ENCODE peak calls at places on chromosome 15, in seven cellular contexts. One of them, this sample, is unnamed.

GRCh38 chr15:95853350-95853749 is 477.1 kb upstream of the NR2F2 start:
- DNase-seq in choroid plexus epithelial cell: peak; percentile 71
- DNase-seq in body of pancreas: no peak
- DNase-seq in keratinocyte: no peak
- DNase-seq in stomach: no peak
- DNase-seq in SK-N-SH: no peak
- DNase-seq in fibroblast of lung: peak; percentile 80
- DNase-seq in this sample: no peak

GRCh38 chr15:99504823-99505551 is 60.8 kb upstream of the MEF2A start:
- DNase-seq in stomach: no peak
- DNase-seq in SK-N-SH: no peak
- DNase-seq in fibroblast of lung: peak; percentile 24
- DNase-seq in choroid plexus epithelial cell: peak; percentile 50
- DNase-seq in body of pancreas: no peak
- DNase-seq in keratinocyte: no peak
- DNase-seq in this sample: no peak

GRCh38 chr15:23648920-23649515 is 1.4 kb upstream of the MAGEL2 start:
- DNase-seq in fibroblast of lung: peak; percentile 17
- DNase-seq in keratinocyte: no peak
- DNase-seq in choroid plexus epithelial cell: peak; percentile 2
- DNase-seq in stomach: peak; percentile 48
- DNase-seq in body of pancreas: peak; percentile 69
- DNase-seq in SK-N-SH: peak; percentile 60
- DNase-seq in this sample: no peak

GRCh38 chr15:51806123-51806522 is 23.3 kb upstream of the TMOD3 start:
- DNase-seq in body of pancreas: no peak
- DNase-seq in SK-N-SH: no peak
- DNase-seq in choroid plexus epithelial cell: no peak
- DNase-seq in fibroblast of lung: no peak
- DNase-seq in stomach: no peak
- DNase-seq in keratinocyte: no peak
- DNase-seq in this sample: no peak

GRCh38 chr15:92886815-92887214 is 13.3 kb upstream of the CHD2 start:
- DNase-seq in choroid plexus epithelial cell: no peak
- DNase-seq in body of pancreas: no peak
- DNase-seq in SK-N-SH: no peak
- DNase-seq in stomach: no peak
- DNase-seq in fibroblast of lung: no peak
- DNase-seq in keratinocyte: no peak
- DNase-seq in this sample: no peak

GRCh38 chr15:57146394-57147140 is 228.1 kb downstream of the TCF12 start:
- DNase-seq in stomach: no peak
- DNase-seq in fibroblast of lung: peak; percentile 86
- DNase-seq in keratinocyte: no peak
- DNase-seq in body of pancreas: no peak
- DNase-seq in choroid plexus epithelial cell: peak; percentile 81
- DNase-seq in SK-N-SH: peak; percentile 21
- DNase-seq in this sample: peak; percentile 42

GRCh38 chr15:40029979-40030893 is 8.7 kb downstream of the SRP14 start:
- DNase-seq in SK-N-SH: no peak
- DNase-seq in stomach: no peak
- DNase-seq in fibroblast of lung: peak; percentile 28
- DNase-seq in keratinocyte: no peak
- DNase-seq in choroid plexus epithelial cell: peak; percentile 63
- DNase-seq in body of pancreas: peak; percentile 59
- DNase-seq in this sample: no peak

GRCh38 chr15:90362936-90363212 is 10.8 kb downstream of the ZNF774 start:
- DNase-seq in body of pancreas: no peak
- DNase-seq in keratinocyte: no peak
- DNase-seq in choroid plexus epithelial cell: peak; percentile 91
- DNase-seq in fibroblast of lung: peak; percentile 90
- DNase-seq in SK-N-SH: no peak
- DNase-seq in stomach: no peak
- DNase-seq in this sample: no peak

GRCh38 chr15:63430766-63431451 is 49.3 kb upstream of the CA12 start:
- DNase-seq in SK-N-SH: no peak
- DNase-seq in body of pancreas: no peak
- DNase-seq in fibroblast of lung: peak; percentile 18
- DNase-seq in stomach: no peak
- DNase-seq in choroid plexus epithelial cell: no peak
- DNase-seq in keratinocyte: no peak
- DNase-seq in this sample: no peak

GRCh38 chr15:90902996-90903732 is at the start of gene MAN2A2:
- DNase-seq in SK-N-SH: peak; percentile 82
- DNase-seq in fibroblast of lung: peak; percentile 19
- DNase-seq in keratinocyte: no peak
- DNase-seq in stomach: peak; percentile 85
- DNase-seq in body of pancreas: peak; percentile 90
- DNase-seq in choroid plexus epithelial cell: peak; percentile 20
- DNase-seq in this sample: peak; percentile 82

GRCh38 chr15:66067687-66068086 is 185.9 kb downstream of the MEGF11 start:
- DNase-seq in SK-N-SH: no peak
- DNase-seq in choroid plexus epithelial cell: no peak
- DNase-seq in body of pancreas: no peak
- DNase-seq in fibroblast of lung: no peak
- DNase-seq in stomach: no peak
- DNase-seq in keratinocyte: no peak
- DNase-seq in this sample: no peak

GRCh38 chr15:90230071-90230494 is 3.7 kb downstream of the CIB1 start:
- DNase-seq in choroid plexus epithelial cell: no peak
- DNase-seq in stomach: peak; percentile 83
- DNase-seq in fibroblast of lung: no peak
- DNase-seq in body of pancreas: peak; percentile 94
- DNase-seq in SK-N-SH: no peak
- DNase-seq in keratinocyte: no peak
- DNase-seq in this sample: peak; percentile 89

GRCh38 chr15:40754574-40754882 is 526 bp downstream of the RMDN3 start:
- DNase-seq in keratinocyte: no peak
- DNase-seq in SK-N-SH: peak; percentile 41
- DNase-seq in choroid plexus epithelial cell: peak; percentile 30
- DNase-seq in body of pancreas: peak; percentile 46
- DNase-seq in stomach: peak; percentile 45
- DNase-seq in fibroblast of lung: no peak
- DNase-seq in this sample: no peak

GRCh38 chr15:58283302-58283701 is 145.1 kb downstream of the AQP9 start:
- DNase-seq in body of pancreas: no peak
- DNase-seq in fibroblast of lung: no peak
- DNase-seq in keratinocyte: no peak
- DNase-seq in SK-N-SH: no peak
- DNase-seq in choroid plexus epithelial cell: no peak
- DNase-seq in stomach: no peak
- DNase-seq in this sample: no peak

GRCh38 chr15:68210821-68211655 is 5.9 kb upstream of the CALML4 start:
- DNase-seq in SK-N-SH: peak; percentile 94
- DNase-seq in body of pancreas: peak; percentile 62
- DNase-seq in choroid plexus epithelial cell: peak; percentile 65
- DNase-seq in stomach: peak; percentile 56
- DNase-seq in keratinocyte: no peak
- DNase-seq in fibroblast of lung: peak; percentile 37
- DNase-seq in this sample: no peak

GRCh38 chr15:74642328-74642723 is 26.7 kb downstream of the CLK3 start:
- DNase-seq in choroid plexus epithelial cell: no peak
- DNase-seq in body of pancreas: peak; percentile 41
- DNase-seq in keratinocyte: no peak
- DNase-seq in SK-N-SH: no peak
- DNase-seq in stomach: peak; percentile 46
- DNase-seq in fibroblast of lung: no peak
- DNase-seq in this sample: peak; percentile 79

GRCh38 chr15:85329561-85330421 is 50.6 kb upstream of the AKAP13 start:
- DNase-seq in keratinocyte: no peak
- DNase-seq in choroid plexus epithelial cell: peak; percentile 83
- DNase-seq in stomach: no peak
- DNase-seq in SK-N-SH: peak; percentile 48
- DNase-seq in fibroblast of lung: peak; percentile 85
- DNase-seq in body of pancreas: peak; percentile 51
- DNase-seq in this sample: no peak
- H3K4me3 ChIP-seq in keratinocyte: no peak overlapping the region
- H3K4me3 ChIP-seq in choroid plexus epithelial cell: peak overlapping the region; percentile 54
- H3K4me3 ChIP-seq in stomach: peak overlapping the region; percentile 44
- H3K4me3 ChIP-seq in SK-N-SH: peak overlapping the region; percentile 30
- H3K4me3 ChIP-seq in fibroblast of lung: peak overlapping the region; percentile 62
- H3K4me3 ChIP-seq in body of pancreas: no peak overlapping the region
- H3K4me3 ChIP-seq in this sample: no peak overlapping the region

GRCh38 chr15:43775411-43775965 is 1.3 kb downstream of the ELL3 start:
- DNase-seq in SK-N-SH: peak; percentile 52
- DNase-seq in keratinocyte: peak; percentile 74
- DNase-seq in stomach: peak; percentile 67
- DNase-seq in fibroblast of lung: peak; percentile 30
- DNase-seq in choroid plexus epithelial cell: no peak
- DNase-seq in body of pancreas: peak; percentile 81
- DNase-seq in this sample: peak; percentile 95
- H3K4me3 ChIP-seq in SK-N-SH: no peak overlapping the region
- H3K4me3 ChIP-seq in keratinocyte: peak overlapping the region; percentile 48
- H3K4me3 ChIP-seq in stomach: no peak overlapping the region
- H3K4me3 ChIP-seq in fibroblast of lung: no peak overlapping the region
- H3K4me3 ChIP-seq in choroid plexus epithelial cell: no peak overlapping the region
- H3K4me3 ChIP-seq in body of pancreas: no peak overlapping the region
- H3K4me3 ChIP-seq in this sample: peak overlapping the region; percentile 98

GRCh38 chr15:84715442-84716035 is 400 bp downstream of the SEC11A start:
- DNase-seq in stomach: peak; percentile 32
- DNase-seq in keratinocyte: no peak
- DNase-seq in choroid plexus epithelial cell: peak; percentile 44
- DNase-seq in fibroblast of lung: peak; percentile 30
- DNase-seq in SK-N-SH: peak; percentile 27
- DNase-seq in body of pancreas: peak; percentile 31
- DNase-seq in this sample: no peak

GRCh38 chr15:84716036-84716732 is at the start of gene SEC11A:
- DNase-seq in body of pancreas: peak; percentile 95
- DNase-seq in stomach: peak; percentile 97
- DNase-seq in SK-N-SH: peak; percentile 97
- DNase-seq in choroid plexus epithelial cell: peak; percentile 91
- DNase-seq in fibroblast of lung: peak; percentile 94
- DNase-seq in keratinocyte: peak; percentile 62
- DNase-seq in this sample: peak; percentile 89

GRCh38 chr15:84714816-84715215 is 1.1 kb downstream of the SEC11A start:
- DNase-seq in body of pancreas: no peak
- DNase-seq in SK-N-SH: no peak
- DNase-seq in fibroblast of lung: no peak
- DNase-seq in stomach: no peak
- DNase-seq in keratinocyte: no peak
- DNase-seq in choroid plexus epithelial cell: no peak
- DNase-seq in this sample: no peak

GRCh38 chr15:84714372-84714771 is 1.6 kb downstream of the SEC11A start:
- DNase-seq in keratinocyte: no peak
- DNase-seq in body of pancreas: no peak
- DNase-seq in choroid plexus epithelial cell: no peak
- DNase-seq in stomach: no peak
- DNase-seq in fibroblast of lung: no peak
- DNase-seq in SK-N-SH: no peak
- DNase-seq in this sample: no peak
- H3K4me3 ChIP-seq in keratinocyte: peak overlapping the region; percentile 96
- H3K4me3 ChIP-seq in body of pancreas: no peak overlapping the region
- H3K4me3 ChIP-seq in choroid plexus epithelial cell: peak overlapping the region; percentile 97
- H3K4me3 ChIP-seq in stomach: no peak overlapping the region
- H3K4me3 ChIP-seq in fibroblast of lung: peak overlapping the region; percentile 94
- H3K4me3 ChIP-seq in SK-N-SH: peak overlapping the region; percentile 90
- H3K4me3 ChIP-seq in this sample: peak overlapping the region; percentile 99

DNA sequence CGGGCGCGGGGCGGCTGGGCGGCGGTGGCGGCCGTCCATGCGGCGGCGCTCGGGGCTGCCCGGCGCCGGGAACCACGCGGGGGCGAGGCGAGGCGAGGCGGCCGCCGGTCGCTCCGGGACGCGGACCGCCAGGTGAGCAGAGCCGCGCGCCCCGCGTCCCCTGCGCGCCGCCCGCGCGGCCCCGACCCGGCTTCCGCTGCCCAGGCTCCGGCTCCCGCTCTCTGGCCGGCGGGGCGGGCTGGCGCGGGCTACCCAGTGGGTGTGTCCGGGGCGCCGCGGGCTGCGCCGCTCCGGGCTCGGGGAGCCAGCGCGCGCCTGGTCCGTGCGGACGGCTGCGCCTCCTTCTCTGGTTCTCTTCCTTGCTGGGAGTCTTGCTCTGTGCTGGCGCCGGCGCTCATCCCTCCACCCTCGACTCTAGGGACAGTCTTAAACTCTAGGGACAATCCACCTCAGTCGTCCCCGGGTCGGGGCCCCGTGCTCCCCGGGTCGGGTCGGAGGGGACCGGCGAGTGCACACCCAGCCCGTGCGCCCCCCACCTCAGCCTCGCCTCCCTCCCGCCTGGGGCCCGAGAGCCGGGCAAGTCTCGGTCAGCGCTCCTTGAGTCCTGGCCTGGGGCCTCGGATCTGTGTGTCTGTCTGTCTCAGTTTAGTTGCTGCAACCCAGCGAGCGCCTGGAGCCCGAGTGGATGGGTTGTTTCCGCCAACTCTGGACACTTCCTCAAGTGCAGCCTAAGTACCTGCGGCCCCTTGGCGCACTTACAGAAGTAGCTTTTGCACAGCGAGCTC is 488 bp downstream of the THSD4 start:
- DNase-seq in fibroblast of lung: peak; percentile 59
- DNase-seq in choroid plexus epithelial cell: peak; percentile 69
- DNase-seq in body of pancreas: peak; percentile 53
- DNase-seq in keratinocyte: no peak
- DNase-seq in stomach: peak; percentile 66
- DNase-seq in SK-N-SH: peak; percentile 83
- DNase-seq in this sample: no peak
- H3K4me3 ChIP-seq in fibroblast of lung: peak overlapping the region; percentile 80
- H3K4me3 ChIP-seq in choroid plexus epithelial cell: peak overlapping the region; percentile 74
- H3K4me3 ChIP-seq in body of pancreas: peak overlapping the region; percentile 19
- H3K4me3 ChIP-seq in keratinocyte: peak overlapping the region; percentile 74
- H3K4me3 ChIP-seq in stomach: peak overlapping the region; percentile 60
- H3K4me3 ChIP-seq in SK-N-SH: peak overlapping the region; percentile 87
- H3K4me3 ChIP-seq in this sample: peak overlapping the region; percentile 43

DNA sequence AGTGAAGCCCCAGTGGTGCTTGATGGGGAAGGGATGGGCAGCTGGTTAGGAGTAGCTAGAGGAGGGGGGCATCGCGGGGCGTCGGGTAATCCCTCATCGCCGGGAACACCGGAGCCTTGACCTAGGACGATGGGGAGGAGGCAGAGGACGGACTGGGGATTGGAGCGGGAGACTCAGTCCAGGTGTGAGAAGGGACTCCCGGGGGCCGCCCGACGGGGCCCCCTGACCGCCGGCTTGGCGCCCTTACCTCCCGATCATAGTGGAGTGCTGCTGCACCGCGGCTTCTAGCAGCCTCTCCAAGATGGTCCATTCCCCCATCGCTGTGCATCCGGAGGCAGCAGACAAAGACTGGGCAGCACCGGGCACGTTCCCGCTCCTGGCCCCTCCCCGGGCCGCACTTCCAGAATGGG is 622 bp downstream of the GJD2 start:
- DNase-seq in keratinocyte: no peak
- DNase-seq in choroid plexus epithelial cell: no peak
- DNase-seq in fibroblast of lung: no peak
- DNase-seq in stomach: no peak
- DNase-seq in SK-N-SH: peak; percentile 62
- DNase-seq in body of pancreas: no peak
- DNase-seq in this sample: no peak
- H3K4me3 ChIP-seq in keratinocyte: no peak overlapping the region
- H3K4me3 ChIP-seq in choroid plexus epithelial cell: no peak overlapping the region
- H3K4me3 ChIP-seq in fibroblast of lung: no peak overlapping the region
- H3K4me3 ChIP-seq in stomach: no peak overlapping the region
- H3K4me3 ChIP-seq in SK-N-SH: peak overlapping the region; percentile 52
- H3K4me3 ChIP-seq in body of pancreas: no peak overlapping the region
- H3K4me3 ChIP-seq in this sample: no peak overlapping the region

This sample was measured in LNCaP clone FGC.